ENCODE peak calls at places on chromosome 16, in seven cellular contexts. P, T, V, J, B, A and Z are unnamed samples.

GRCh38 chr16:24731722-24732419 is 2.4 kb downstream of the TNRC6A start:
- DNase-seq in P (no peak), B (no peak), J (no peak), T (no peak), A (peak; percentile 25), V (no peak), Z (no peak)

GRCh38 chr16:28321700-28322411 is 29.5 kb downstream of the SBK1 start:
- DNase-seq in P (peak; percentile 15), B (peak; percentile 31), A (peak; percentile 8), J (no peak), V (peak; percentile 28), T (peak; percentile 63), Z (peak; percentile 42)

GRCh38 chr16:87201052-87201451 is 116.1 kb downstream of the C16orf95 start:
- DNase-seq in B (peak; percentile 99), J (no peak), P (peak; percentile 99), V (peak; percentile 99), A (peak; percentile 100), T (peak; percentile 99), Z (no peak)

GRCh38 chr16:77723108-77723514 is 797 bp downstream of the NUDT7 start:
- DNase-seq in T (peak; percentile 71), J (peak; percentile 18), A (peak; percentile 74), P (peak; percentile 77), V (peak; percentile 74), B (peak; percentile 64), Z (no peak)

GRCh38 chr16:4324871-4325740 is 9.2 kb downstream of the GLIS2 start:
- DNase-seq in A (no peak), T (no peak), J (no peak), V (no peak), P (no peak), B (no peak), Z (peak; percentile 37)

GRCh38 chr16:89360760-89361435 is 129.5 kb downstream of the ANKRD11 start:
- DNase-seq in J (no peak), A (no peak), T (no peak), B (no peak), V (no peak), P (no peak), Z (peak; percentile 92)

GRCh38 chr16:23496826-23497542 is 13.3 kb downstream of the GGA2 start:
- DNase-seq in J (peak; percentile 62), T (peak; percentile 83), P (peak; percentile 20), V (peak; percentile 67), B (peak; percentile 63), A (peak; percentile 77), Z (no peak)

GRCh38 chr16:81797443-81797842 is 18.4 kb downstream of the PLCG2 start:
- DNase-seq in J (no peak), T (no peak), B (no peak), A (no peak), V (no peak), P (no peak), Z (peak; percentile 94)

GRCh38 chr16:57795431-57795878 is 6.8 kb downstream of the KIFC3 start:
- DNase-seq in T (peak; percentile 59), A (peak; percentile 49), J (no peak), B (peak; percentile 70), V (peak; percentile 62), P (peak; percentile 44), Z (peak; percentile 70)

GRCh38 chr16:74740795-74741304 is 33.8 kb downstream of the FA2H start:
- DNase-seq in V (no peak), P (peak; percentile 49), B (no peak), A (peak; percentile 44), J (no peak), T (peak; percentile 70), Z (no peak)

GRCh38 chr16:28264656-28265055 is 27.7 kb upstream of the SBK1 start:
- DNase-seq in A (peak; percentile 67), V (peak; percentile 88), T (peak; percentile 66), B (peak; percentile 74), P (no peak), J (no peak), Z (no peak)

GRCh38 chr16:81752225-81752875 is 26.7 kb upstream of the PLCG2 start:
- DNase-seq in A (no peak), V (no peak), B (peak; percentile 7), J (no peak), T (peak; percentile 38), P (no peak), Z (peak; percentile 93)

GRCh38 chr16:49857423-49858181 is 1.7 kb upstream of the ZNF423 start:
- DNase-seq in J (peak; percentile 57), B (peak; percentile 77), T (peak; percentile 60), P (peak; percentile 52), V (peak; percentile 69), A (peak; percentile 49), Z (peak; percentile 72)

GRCh38 chr16:28923652-28924398 is 1.2 kb downstream of the RABEP2 start:
- DNase-seq in T (no peak), B (no peak), A (no peak), P (no peak), V (no peak), J (no peak), Z (peak; percentile 88)

GRCh38 chr16:7509919-7510705 is 177.5 kb downstream of the RBFOX1 start:
- DNase-seq in A (no peak), J (no peak), B (no peak), T (no peak), V (no peak), P (no peak), Z (no peak)

GRCh38 chr16:79497951-79498350 is 102.6 kb downstream of the MAF start:
- DNase-seq in P (no peak), T (no peak), V (no peak), J (no peak), A (no peak), B (no peak), Z (no peak)

GRCh38 chr16:75099738-75100615 is 16.6 kb downstream of the LDHD start:
- DNase-seq in B (no peak), J (no peak), A (no peak), T (no peak), P (no peak), V (no peak), Z (peak; percentile 61)

GRCh38 chr16:89201467-89202377 is 1.4 kb upstream of the SLC22A31 start:
- DNase-seq in P (peak; percentile 66), V (peak; percentile 71), A (peak; percentile 57), B (peak; percentile 78), T (peak; percentile 84), J (peak; percentile 34), Z (peak; percentile 57)

GRCh38 chr16:72590179-72590937 is 418.4 kb upstream of the PMFBP1 start:
- DNase-seq in V (no peak), B (no peak), P (no peak), J (no peak), A (no peak), T (no peak), Z (peak; percentile 74)

GRCh38 chr16:3881499-3881995 is 1.0 kb upstream of the CREBBP start:
- DNase-seq in A (no peak), J (peak; percentile 25), V (no peak), P (no peak), T (no peak), B (no peak), Z (no peak)

GRCh38 chr16:27461483-27462171 is 59.7 kb downstream of the IL21R start:
- DNase-seq in T (no peak), J (no peak), A (peak; percentile 25), P (peak; percentile 37), V (no peak), B (peak; percentile 13), Z (no peak)

GRCh38 chr16:69927056-69927757 is 23.9 kb upstream of the CLEC18A start:
- DNase-seq in T (peak; percentile 77), V (peak; percentile 77), J (peak; percentile 82), P (peak; percentile 74), A (peak; percentile 91), B (peak; percentile 90), Z (no peak)

DNA sequence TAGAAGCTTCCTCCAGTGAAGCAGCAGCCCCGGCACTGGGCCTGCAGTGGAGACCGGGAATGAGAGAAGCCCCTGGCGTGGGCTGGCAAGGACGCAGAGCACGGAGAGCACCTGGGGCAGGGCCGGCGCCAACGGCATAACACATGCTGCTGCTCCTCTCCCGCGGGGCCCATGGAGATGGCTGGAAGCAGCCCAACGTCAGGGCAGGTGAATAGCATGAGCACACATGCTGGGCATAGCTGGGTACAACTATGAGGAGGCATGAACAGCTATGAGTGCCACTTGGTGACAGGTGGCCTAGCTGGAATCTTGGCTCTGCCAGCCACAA is 46.4 kb downstream of the IRF8 start:
- DNase-seq in A (no peak), V (no peak), J (no peak), T (no peak), B (no peak), P (no peak), Z (peak; percentile 30)
- H3K4me3 ChIP-seq in A (no peak overlapping the region), V (no peak overlapping the region), J (no peak overlapping the region), T (no peak overlapping the region), B (no peak overlapping the region), P (no peak overlapping the region), Z (peak overlapping the region; percentile 59)

DNA sequence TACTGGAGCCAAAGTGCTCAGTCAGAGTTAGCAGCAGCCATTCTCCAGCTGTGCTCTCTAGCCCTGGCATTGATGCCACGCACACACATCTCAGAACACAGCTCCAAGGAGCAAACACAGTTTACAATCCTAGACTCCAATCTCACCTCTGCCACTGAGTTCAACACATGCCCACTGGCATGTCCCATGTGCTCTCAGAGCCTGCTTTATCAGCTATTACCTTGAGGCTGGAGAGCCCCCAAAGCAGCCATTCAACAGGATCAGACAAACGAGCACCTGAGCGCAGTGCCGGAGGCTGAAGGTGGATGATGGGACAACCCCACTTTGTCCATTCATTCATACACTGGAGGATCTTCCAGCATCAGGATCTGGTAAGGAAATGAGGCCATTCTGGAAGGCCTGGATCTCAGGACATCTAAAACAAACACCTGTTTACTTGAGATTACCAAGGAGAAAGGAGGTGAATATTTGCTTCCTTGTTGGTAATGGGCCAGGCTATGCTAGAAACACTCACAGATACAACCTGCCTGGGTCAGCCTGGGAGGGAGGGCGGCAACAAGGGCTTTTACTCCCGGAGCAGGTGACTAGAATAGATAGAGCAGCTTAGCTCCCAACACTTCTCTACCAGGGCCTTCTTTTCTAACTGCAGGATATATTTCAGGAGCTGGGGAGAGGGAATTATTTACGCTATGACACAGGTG is 25.4 kb downstream of the RANBP10 start:
- DNase-seq in A (no peak), P (no peak), T (no peak), B (no peak), V (no peak), J (no peak), Z (no peak)
- H3K4me3 ChIP-seq in A (no peak overlapping the region), P (no peak overlapping the region), T (no peak overlapping the region), B (no peak overlapping the region), V (no peak overlapping the region), J (no peak overlapping the region), Z (no peak overlapping the region)

GRCh38 chr16:20803561-20804214 is 2.6 kb downstream of the ERI2 start:
- DNase-seq in T (peak; percentile 22), B (no peak), A (no peak), V (no peak), J (no peak), P (no peak), Z (no peak)
- H3K4me3 ChIP-seq in T (no peak overlapping the region), B (no peak overlapping the region), A (no peak overlapping the region), V (no peak overlapping the region), J (no peak overlapping the region), P (no peak overlapping the region), Z (no peak overlapping the region)

GRCh38 chr16:14014284-14014625 is 56.9 kb upstream of the MRTFB start:
- DNase-seq in T (no peak), J (no peak), V (no peak), P (no peak), A (no peak), B (no peak), Z (no peak)

GRCh38 chr16:14013571-14014283 is 57.4 kb upstream of the MRTFB start:
- DNase-seq in V (peak; percentile 58), J (peak; percentile 60), T (peak; percentile 89), B (peak; percentile 83), A (peak; percentile 99), P (peak; percentile 99), Z (no peak)

GRCh38 chr16:14015948-14016347 is 55.2 kb upstream of the MRTFB start:
- DNase-seq in J (peak; percentile 44), P (peak; percentile 93), B (peak; percentile 77), A (peak; percentile 97), T (peak; percentile 92), V (peak; percentile 73), Z (peak; percentile 27)

GRCh38 chr16:14015461-14015860 is 55.7 kb upstream of the MRTFB start:
- DNase-seq in B (no peak), V (no peak), A (no peak), T (no peak), J (no peak), P (no peak), Z (no peak)

GRCh38 chr16:14015017-14015416 is 56.1 kb upstream of the MRTFB start:
- DNase-seq in V (peak; percentile 6), J (no peak), P (peak; percentile 30), A (peak; percentile 31), B (no peak), T (no peak), Z (no peak)
- H3K4me3 ChIP-seq in V (no peak overlapping the region), J (no peak overlapping the region), P (no peak overlapping the region), A (no peak overlapping the region), B (no peak overlapping the region), T (no peak overlapping the region), Z (no peak overlapping the region)